ENCODE peak calls at places on chromosome 18, in nine cellular contexts. One of them, this sample, is unnamed.
A peak's percentile ranks its signal among the peaks of the same experiment; 100 is the strongest.

GRCh38 chr18:45168883-45169585 is 446.2 kb upstream of the SLC14A2 start:
- DNase-seq in activated CD4-positive, alpha-beta T cell treated with anti-CD3 and anti-CD28 coated beads, Interleukin-2, amount 50 U/mL, for 1 hour: no peak
- DNase-seq in PC-3: peak; percentile 52
- DNase-seq in adipocyte: peak; percentile 69
- DNase-seq in GM12878: no peak
- DNase-seq in activated naive CD4-positive, alpha-beta T cell treated with anti-CD3 and anti-CD28 coated beads, Interleukin-2, amount 10 ng/mL, durations not matched to agents 7 days and 5 days: no peak
- DNase-seq in HT1080: peak; percentile 92
- DNase-seq in kidney: no peak
- DNase-seq in stimulated activated CD8-positive, alpha-beta memory T cell treated with anti-CD3 and anti-CD28 coated beads, Interleukin-7, amount 100 ng/mL, for 1 hour: no peak
- DNase-seq in this sample: no peak

GRCh38 chr18:48230459-48231113 is 178.6 kb downstream of the ZBTB7C start:
- DNase-seq in activated CD4-positive, alpha-beta T cell treated with anti-CD3 and anti-CD28 coated beads, Interleukin-2, amount 50 U/mL, for 1 hour: no peak
- DNase-seq in PC-3: peak; percentile 48
- DNase-seq in adipocyte: peak; percentile 37
- DNase-seq in GM12878: no peak
- DNase-seq in activated naive CD4-positive, alpha-beta T cell treated with anti-CD3 and anti-CD28 coated beads, Interleukin-2, amount 10 ng/mL, durations not matched to agents 7 days and 5 days: peak; percentile 49
- DNase-seq in HT1080: peak; percentile 56
- DNase-seq in kidney: no peak
- DNase-seq in stimulated activated CD8-positive, alpha-beta memory T cell treated with anti-CD3 and anti-CD28 coated beads, Interleukin-7, amount 100 ng/mL, for 1 hour: no peak
- DNase-seq in this sample: no peak

GRCh38 chr18:36697905-36698304 is 130.9 kb downstream of the TPGS2 start:
- DNase-seq in activated CD4-positive, alpha-beta T cell treated with anti-CD3 and anti-CD28 coated beads, Interleukin-2, amount 50 U/mL, for 1 hour: no peak
- DNase-seq in PC-3: peak; percentile 73
- DNase-seq in adipocyte: peak; percentile 90
- DNase-seq in GM12878: no peak
- DNase-seq in activated naive CD4-positive, alpha-beta T cell treated with anti-CD3 and anti-CD28 coated beads, Interleukin-2, amount 10 ng/mL, durations not matched to agents 7 days and 5 days: no peak
- DNase-seq in HT1080: peak; percentile 91
- DNase-seq in kidney: no peak
- DNase-seq in stimulated activated CD8-positive, alpha-beta memory T cell treated with anti-CD3 and anti-CD28 coated beads, Interleukin-7, amount 100 ng/mL, for 1 hour: no peak
- DNase-seq in this sample: no peak

GRCh38 chr18:51070545-51070944 is 40.5 kb downstream of the SMAD4 start:
- DNase-seq in activated CD4-positive, alpha-beta T cell treated with anti-CD3 and anti-CD28 coated beads, Interleukin-2, amount 50 U/mL, for 1 hour: no peak
- DNase-seq in PC-3: peak; percentile 48
- DNase-seq in adipocyte: peak; percentile 83
- DNase-seq in GM12878: no peak
- DNase-seq in activated naive CD4-positive, alpha-beta T cell treated with anti-CD3 and anti-CD28 coated beads, Interleukin-2, amount 10 ng/mL, durations not matched to agents 7 days and 5 days: no peak
- DNase-seq in HT1080: peak; percentile 81
- DNase-seq in kidney: no peak
- DNase-seq in stimulated activated CD8-positive, alpha-beta memory T cell treated with anti-CD3 and anti-CD28 coated beads, Interleukin-7, amount 100 ng/mL, for 1 hour: no peak
- DNase-seq in this sample: no peak

GRCh38 chr18:12990662-12990976 is 543 bp upstream of the CEP192 start:
- DNase-seq in activated CD4-positive, alpha-beta T cell treated with anti-CD3 and anti-CD28 coated beads, Interleukin-2, amount 50 U/mL, for 1 hour: no peak
- DNase-seq in PC-3: no peak
- DNase-seq in adipocyte: no peak
- DNase-seq in GM12878: no peak
- DNase-seq in activated naive CD4-positive, alpha-beta T cell treated with anti-CD3 and anti-CD28 coated beads, Interleukin-2, amount 10 ng/mL, durations not matched to agents 7 days and 5 days: no peak
- DNase-seq in HT1080: peak; percentile 13
- DNase-seq in kidney: no peak
- DNase-seq in stimulated activated CD8-positive, alpha-beta memory T cell treated with anti-CD3 and anti-CD28 coated beads, Interleukin-7, amount 100 ng/mL, for 1 hour: no peak
- DNase-seq in this sample: no peak

GRCh38 chr18:475202-475624 is 25.3 kb downstream of the COLEC12 start:
- DNase-seq in activated CD4-positive, alpha-beta T cell treated with anti-CD3 and anti-CD28 coated beads, Interleukin-2, amount 50 U/mL, for 1 hour: no peak
- DNase-seq in PC-3: peak; percentile 60
- DNase-seq in adipocyte: peak; percentile 54
- DNase-seq in GM12878: no peak
- DNase-seq in activated naive CD4-positive, alpha-beta T cell treated with anti-CD3 and anti-CD28 coated beads, Interleukin-2, amount 10 ng/mL, durations not matched to agents 7 days and 5 days: no peak
- DNase-seq in HT1080: peak; percentile 89
- DNase-seq in kidney: no peak
- DNase-seq in stimulated activated CD8-positive, alpha-beta memory T cell treated with anti-CD3 and anti-CD28 coated beads, Interleukin-7, amount 100 ng/mL, for 1 hour: no peak
- DNase-seq in this sample: no peak

GRCh38 chr18:54777989-54778388 is 50.3 kb upstream of the RAB27B start:
- DNase-seq in activated CD4-positive, alpha-beta T cell treated with anti-CD3 and anti-CD28 coated beads, Interleukin-2, amount 50 U/mL, for 1 hour: no peak
- DNase-seq in PC-3: peak; percentile 22
- DNase-seq in adipocyte: no peak
- DNase-seq in GM12878: no peak
- DNase-seq in activated naive CD4-positive, alpha-beta T cell treated with anti-CD3 and anti-CD28 coated beads, Interleukin-2, amount 10 ng/mL, durations not matched to agents 7 days and 5 days: no peak
- DNase-seq in HT1080: no peak
- DNase-seq in kidney: no peak
- DNase-seq in stimulated activated CD8-positive, alpha-beta memory T cell treated with anti-CD3 and anti-CD28 coated beads, Interleukin-7, amount 100 ng/mL, for 1 hour: no peak
- DNase-seq in this sample: no peak

GRCh38 chr18:28425886-28426285 is 249.0 kb upstream of the CDH2 start:
- DNase-seq in activated CD4-positive, alpha-beta T cell treated with anti-CD3 and anti-CD28 coated beads, Interleukin-2, amount 50 U/mL, for 1 hour: no peak
- DNase-seq in PC-3: no peak
- DNase-seq in adipocyte: no peak
- DNase-seq in GM12878: no peak
- DNase-seq in activated naive CD4-positive, alpha-beta T cell treated with anti-CD3 and anti-CD28 coated beads, Interleukin-2, amount 10 ng/mL, durations not matched to agents 7 days and 5 days: no peak
- DNase-seq in HT1080: no peak
- DNase-seq in kidney: no peak
- DNase-seq in stimulated activated CD8-positive, alpha-beta memory T cell treated with anti-CD3 and anti-CD28 coated beads, Interleukin-7, amount 100 ng/mL, for 1 hour: no peak
- DNase-seq in this sample: no peak

GRCh38 chr18:46369323-46369722 is 265.1 kb downstream of the HAUS1 start:
- DNase-seq in activated CD4-positive, alpha-beta T cell treated with anti-CD3 and anti-CD28 coated beads, Interleukin-2, amount 50 U/mL, for 1 hour: no peak
- DNase-seq in PC-3: no peak
- DNase-seq in adipocyte: no peak
- DNase-seq in GM12878: no peak
- DNase-seq in activated naive CD4-positive, alpha-beta T cell treated with anti-CD3 and anti-CD28 coated beads, Interleukin-2, amount 10 ng/mL, durations not matched to agents 7 days and 5 days: no peak
- DNase-seq in HT1080: peak; percentile 18
- DNase-seq in kidney: peak; percentile 22
- DNase-seq in stimulated activated CD8-positive, alpha-beta memory T cell treated with anti-CD3 and anti-CD28 coated beads, Interleukin-7, amount 100 ng/mL, for 1 hour: no peak
- DNase-seq in this sample: no peak

GRCh38 chr18:2961828-2962227 is 51.1 kb downstream of the LPIN2 start:
- DNase-seq in activated CD4-positive, alpha-beta T cell treated with anti-CD3 and anti-CD28 coated beads, Interleukin-2, amount 50 U/mL, for 1 hour: no peak
- DNase-seq in PC-3: no peak
- DNase-seq in adipocyte: peak; percentile 53
- DNase-seq in GM12878: no peak
- DNase-seq in activated naive CD4-positive, alpha-beta T cell treated with anti-CD3 and anti-CD28 coated beads, Interleukin-2, amount 10 ng/mL, durations not matched to agents 7 days and 5 days: peak; percentile 43
- DNase-seq in HT1080: no peak
- DNase-seq in kidney: no peak
- DNase-seq in stimulated activated CD8-positive, alpha-beta memory T cell treated with anti-CD3 and anti-CD28 coated beads, Interleukin-7, amount 100 ng/mL, for 1 hour: no peak
- DNase-seq in this sample: no peak

GRCh38 chr18:11994708-11995444 is 13.6 kb downstream of the IMPA2 start:
- DNase-seq in activated CD4-positive, alpha-beta T cell treated with anti-CD3 and anti-CD28 coated beads, Interleukin-2, amount 50 U/mL, for 1 hour: no peak
- DNase-seq in PC-3: peak; percentile 81
- DNase-seq in adipocyte: peak; percentile 27
- DNase-seq in GM12878: no peak
- DNase-seq in activated naive CD4-positive, alpha-beta T cell treated with anti-CD3 and anti-CD28 coated beads, Interleukin-2, amount 10 ng/mL, durations not matched to agents 7 days and 5 days: no peak
- DNase-seq in HT1080: no peak
- DNase-seq in kidney: peak; percentile 83
- DNase-seq in stimulated activated CD8-positive, alpha-beta memory T cell treated with anti-CD3 and anti-CD28 coated beads, Interleukin-7, amount 100 ng/mL, for 1 hour: no peak
- DNase-seq in this sample: no peak